ENCODE peak calls at places on chromosomes 11 and 22, in four cellular contexts. R is suprapubic skin, I is stomach, G is breast epithelium. S is an unnamed sample.

GRCh38 chr11:79077684-79078379 is 363.0 kb downstream of the TENM4 start:
- DNase-seq in R (peak; percentile 40), I (no peak), G (no peak), S (no peak)

GRCh38 chr11:87463486-87464102 is 425.9 kb downstream of the TMEM135 start:
- DNase-seq in R (no peak), I (no peak), G (no peak), S (no peak)

GRCh38 chr11:93072236-93072635 is 102.8 kb downstream of the MTNR1B start:
- DNase-seq in R (no peak), I (no peak), G (no peak), S (no peak)

GRCh38 chr22:19873138-19873959 is 18.7 kb upstream of the GNB1L start:
- DNase-seq in R (peak; percentile 66), I (no peak), G (peak; percentile 41), S (peak; percentile 46)

GRCh38 chr11:101848262-101848661 is 66.5 kb upstream of the CEP126 start:
- DNase-seq in R (no peak), I (no peak), G (no peak), S (no peak)

GRCh38 chr22:45742866-45743450 is 71.3 kb downstream of the ATXN10 start:
- DNase-seq in R (no peak), I (peak; percentile 30), G (no peak), S (peak; percentile 86)

GRCh38 chr11:85170184-85170583 is 457.0 kb downstream of the DLG2 start:
- DNase-seq in R (no peak), I (no peak), G (no peak), S (no peak)

GRCh38 chr11:15775051-15775541 is 581.2 kb downstream of the SOX6 start:
- DNase-seq in R (no peak), I (no peak), G (no peak), S (no peak)

GRCh38 chr11:107962181-107962580 is 33.9 kb downstream of the RAB39A start:
- DNase-seq in R (no peak), I (no peak), G (no peak), S (no peak)

GRCh38 chr22:17381237-17381913 is 12.1 kb downstream of the CECR2 start:
- DNase-seq in R (no peak), I (no peak), G (no peak), S (peak; percentile 41)

GRCh38 chr11:12692238-12693074 is 18.2 kb downstream of the TEAD1 start:
- DNase-seq in R (peak; percentile 86), I (peak; percentile 93), G (peak; percentile 79), S (peak; percentile 93)

GRCh38 chr22:48691431-48691851 is 1136.2 kb downstream of the BRD1 start:
- DNase-seq in R (no peak), I (no peak), G (no peak), S (no peak)

GRCh38 chr11:73670808-73671207 is 24.4 kb downstream of the PLEKHB1 start:
- DNase-seq in R (no peak), I (no peak), G (no peak), S (no peak)

GRCh38 chr11:2999464-2999998 is 7.4 kb upstream of the NAP1L4 start:
- DNase-seq in R (peak; percentile 45), I (peak; percentile 17), G (peak; percentile 43), S (peak; percentile 31)

GRCh38 chr11:36376888-36377758 is 81.0 kb downstream of the PRR5L start:
- DNase-seq in R (peak; percentile 62), I (peak; percentile 43), G (no peak), S (peak; percentile 50)

GRCh38 chr11:35045219-35045819 is 93.7 kb upstream of the CD44 start:
- DNase-seq in R (no peak), I (no peak), G (no peak), S (no peak)

GRCh38 chr22:18005201-18005926 is 19.0 kb downstream of the MICAL3 start:
- DNase-seq in R (no peak), I (no peak), G (peak; percentile 5), S (no peak)

GRCh38 chr11:83097671-83098070 is 26.0 kb upstream of the RAB30 start:
- DNase-seq in R (no peak), I (no peak), G (no peak), S (no peak)

GRCh38 chr11:22539851-22540376 is 85.7 kb downstream of the FANCF start:
- DNase-seq in R (no peak), I (no peak), G (no peak), S (no peak)

GRCh38 chr22:25772288-25772687 is 30.3 kb downstream of the MYO18B start:
- DNase-seq in R (no peak), I (no peak), G (no peak), S (no peak)

GRCh38 chr11:26792956-26793355 is 71.1 kb upstream of the SLC5A12 start:
- DNase-seq in R (no peak), I (no peak), G (no peak), S (no peak)

GRCh38 chr11:111494040-111494439 is 18.1 kb downstream of the BTG4 start:
- DNase-seq in R (no peak), I (no peak), G (no peak), S (no peak)

GRCh38 chr11:67493548-67494370 is 10.9 kb downstream of the AIP start:
- DNase-seq in R (no peak), I (no peak), G (no peak), S (no peak)

GRCh38 chr11:75801362-75802021 is 13.5 kb upstream of the UVRAG start:
- DNase-seq in R (peak; percentile 58), I (no peak), G (no peak), S (no peak)

GRCh38 chr11:77658213-77659013 is 20.8 kb upstream of the CLNS1A start:
- DNase-seq in R (no peak), I (no peak), G (no peak), S (no peak)

GRCh38 chr11:47523491-47524199 is 29.3 kb downstream of the CELF1 start:
- DNase-seq in R (no peak), I (no peak), G (no peak), S (no peak)

GRCh38 chr11:82270870-82271269 is 462.8 kb downstream of the FAM181B start:
- DNase-seq in R (no peak), I (no peak), G (no peak), S (no peak)

GRCh38 chr22:36386900-36387663 is 685 bp downstream of the MYH9 start:
- DNase-seq in R (peak; percentile 87), I (peak; percentile 81), G (peak; percentile 67), S (peak; percentile 81)

GRCh38 chr11:47137476-47137875 is 39.2 kb downstream of the ARFGAP2 start:
- DNase-seq in R (no peak), I (no peak), G (no peak), S (no peak)

GRCh38 chr22:37416806-37417205 is 10.5 kb downstream of the ELFN2 start:
- DNase-seq in R (no peak), I (no peak), G (no peak), S (no peak)

GRCh38 chr22:36144886-36145541 is 15.5 kb downstream of the APOL3 start:
- DNase-seq in R (peak; percentile 79), I (peak; percentile 70), G (no peak), S (peak; percentile 44)

GRCh38 chr11:20355221-20356219 is 8.0 kb upstream of the HTATIP2 start:
- DNase-seq in R (no peak), I (peak; percentile 35), G (no peak), S (no peak)

GRCh38 chr11:64760759-64761417 is 1.1 kb upstream of the PYGM start:
- DNase-seq in R (no peak), I (no peak), G (peak; percentile 9), S (no peak)

GRCh38 chr11:64764753-64765152 is 5.0 kb upstream of the PYGM start:
- DNase-seq in R (no peak), I (no peak), G (peak; percentile 20), S (no peak)

GRCh38 chr11:64762916-64763803 is 3.4 kb upstream of the PYGM start:
- DNase-seq in R (peak; percentile 72), I (peak; percentile 23), G (peak; percentile 36), S (no peak)

GRCh38 chr11:64763804-64764611 is 4.2 kb upstream of the PYGM start:
- DNase-seq in R (no peak), I (peak; percentile 25), G (peak; percentile 37), S (no peak)

DNA sequence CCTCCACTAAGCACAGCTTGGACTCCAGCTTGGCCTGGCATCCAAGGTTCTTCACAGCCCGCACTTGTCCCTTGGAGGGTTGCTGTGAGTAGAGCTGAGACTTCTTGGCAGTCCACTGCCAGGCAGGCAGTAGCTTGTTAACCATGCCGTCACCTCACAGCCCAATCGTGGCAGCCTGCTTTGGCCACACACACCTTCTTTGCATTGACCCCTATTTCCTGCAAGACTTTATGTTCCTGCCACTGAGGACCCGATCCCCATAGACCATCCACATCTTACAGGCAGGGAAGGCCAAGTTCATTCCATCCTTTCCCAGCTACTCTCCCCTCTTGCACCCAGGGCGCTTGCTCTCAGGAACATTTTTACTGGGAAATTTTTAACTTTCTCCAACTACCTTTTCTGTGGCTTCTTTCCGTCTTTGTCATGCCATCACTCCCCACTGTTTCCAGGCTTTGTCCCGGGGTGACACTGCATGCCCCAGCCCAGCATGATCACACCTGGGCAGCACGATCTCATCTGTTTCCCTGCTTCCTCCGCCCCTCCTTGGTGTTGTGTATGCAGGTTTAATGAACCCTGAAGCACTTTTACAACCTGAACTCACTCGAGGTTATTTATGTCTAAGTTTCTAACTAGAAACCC is 2.6 kb upstream of the PYGM start:
- DNase-seq in R (peak; percentile 64), I (peak; percentile 24), G (no peak), S (no peak)
- H3K4me1 ChIP-seq in R (peaks cover 44% of the 10 kb centered on the region), I (peaks cover 41% of the 10 kb centered on the region), G (peaks cover 14% of the 10 kb centered on the region), S (no peaks in the 10 kb centered on the region)

GRCh38 chr11:119361056-119361787 is 14.7 kb upstream of the MFRP start:
- DNase-seq in R (peak; percentile 61), I (no peak), G (no peak), S (peak; percentile 82)
- TF ChIP-seq POLR2A in R (no peak), I (no peak), G (no peak), S (no peak)

DNA sequence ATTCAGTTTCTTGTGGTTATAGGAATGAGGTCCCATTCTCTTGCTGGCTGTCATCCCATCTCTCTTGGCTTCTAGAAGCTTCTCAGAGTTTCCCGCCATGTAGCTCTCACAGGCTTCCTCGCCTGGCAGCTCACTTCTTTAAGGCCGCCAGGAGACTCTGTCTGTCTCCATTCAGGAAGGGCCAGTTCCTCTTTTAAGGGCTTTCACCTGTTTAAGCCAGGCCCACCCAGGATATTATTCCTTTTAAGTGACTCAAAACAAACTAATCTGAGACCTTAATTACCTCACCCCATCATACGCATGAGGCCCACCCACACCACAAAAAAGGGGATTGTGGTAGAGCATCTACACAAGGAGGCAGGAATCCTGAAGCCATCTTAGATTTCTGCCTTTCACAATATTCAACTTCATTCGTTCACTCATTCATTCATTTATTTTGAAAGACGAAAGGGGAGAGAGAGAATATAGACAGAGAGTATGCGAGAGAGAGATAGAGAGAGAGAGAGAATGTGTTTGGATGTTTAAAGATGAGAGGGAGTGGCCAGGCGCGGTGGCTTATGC is 42.3 kb upstream of the NECTIN1 start:
- DNase-seq in R (no peak), I (no peak), G (no peak), S (no peak)
- H3K27ac ChIP-seq in R (no peak overlapping the region), I (no peak overlapping the region), G (no peak overlapping the region), S (no peak overlapping the region)

GRCh38 chr22:30317778-30318177 is 9.0 kb downstream of the TBC1D10A start:
- DNase-seq in R (no peak), I (no peak), G (no peak), S (no peak)
- H3K4me1 ChIP-seq in R (peaks cover 94% of the 10 kb centered on the region), I (peaks cover 52% of the 10 kb centered on the region), G (peaks cover 2% of the 10 kb centered on the region), S (peaks cover 31% of the 10 kb centered on the region)

S was measured in right lobe of liver.